ENCODE peak calls at places on chromosomes 3 and 15, in four cellular contexts. M, K, I and U are unnamed samples.

GRCh38 chr3:174355505-174355904 is 503.6 kb upstream of the NAALADL2 start:
- DNase-seq in M (no peak), K (no peak), I (no peak), U (no peak)

GRCh38 chr3:124246949-124247348 is 255.0 kb upstream of the ROPN1 start:
- DNase-seq in M (no peak), K (no peak), I (no peak), U (peak; percentile 12)

GRCh38 chr3:192642651-192643050 is 84.7 kb downstream of the FGF12 start:
- DNase-seq in M (no peak), K (no peak), I (peak; percentile 48), U (no peak)

GRCh38 chr3:140500473-140500872 is 177.4 kb upstream of the TRIM42 start:
- DNase-seq in M (no peak), K (no peak), I (no peak), U (no peak)

GRCh38 chr3:147940400-147940799 is 531.2 kb downstream of the ZIC1 start:
- DNase-seq in M (no peak), K (no peak), I (no peak), U (no peak)

GRCh38 chr15:45435124-45435903 is 57.0 kb upstream of the GATM start:
- DNase-seq in M (no peak), K (no peak), I (no peak), U (no peak)

GRCh38 chr3:77460326-77460725 is 420.4 kb downstream of the ROBO2 start:
- DNase-seq in M (no peak), K (no peak), I (no peak), U (no peak)

GRCh38 chr3:163491714-163492113 is 1586.6 kb downstream of the SI start:
- DNase-seq in M (no peak), K (no peak), I (no peak), U (no peak)

GRCh38 chr3:158992466-158992865 is 190.6 kb downstream of the MFSD1 start:
- DNase-seq in M (no peak), K (no peak), I (no peak), U (no peak)

GRCh38 chr3:51535146-51536019 is 3.1 kb upstream of the RAD54L2 start:
- DNase-seq in M (no peak), K (no peak), I (no peak), U (no peak)

GRCh38 chr15:40092416-40093223 is 16.1 kb downstream of the BMF start:
- DNase-seq in M (no peak), K (no peak), I (peak; percentile 78), U (no peak)

GRCh38 chr15:90184119-90184785 is 16.9 kb upstream of the SEMA4B start:
- DNase-seq in M (no peak), K (peak; percentile 39), I (peak; percentile 93), U (no peak)

GRCh38 chr15:78316211-78317077 is 17.0 kb upstream of the SKIC8 start:
- DNase-seq in M (no peak), K (no peak), I (peak; percentile 18), U (no peak)

GRCh38 chr3:130504701-130505100 is 12.3 kb upstream of the COL6A6 start:
- DNase-seq in M (no peak), K (no peak), I (no peak), U (no peak)

GRCh38 chr3:128568602-128569490 is 75.8 kb upstream of the GATA2 start:
- DNase-seq in M (no peak), K (no peak), I (no peak), U (no peak)

GRCh38 chr15:38069506-38069905 is 135.1 kb downstream of the TMCO5A start:
- DNase-seq in M (no peak), K (no peak), I (no peak), U (no peak)

GRCh38 chr15:33086500-33087141 is 107.9 kb downstream of the FMN1 start:
- DNase-seq in M (no peak), K (no peak), I (no peak), U (peak; percentile 30)

GRCh38 chr3:43093974-43094373 is 11.9 kb downstream of the POMGNT2 start:
- DNase-seq in M (no peak), K (no peak), I (no peak), U (no peak)